ENCODE peak calls at places on chromosomes 16 and 17, in ten cellular contexts. Q, T, B, E, A, L, P, K, J and F are unnamed samples.

GRCh38 chr17:12977008-12977751 is 40.6 kb downstream of the ELAC2 start:
- DNase-seq in Q (no peak), T (no peak), B (no peak), E (no peak), A (no peak), L (no peak), P (no peak), K (no peak), J (no peak), F (no peak)

GRCh38 chr17:9234404-9234945 is 213.2 kb downstream of the NTN1 start:
- DNase-seq in Q (no peak), T (no peak), B (no peak), E (no peak), A (no peak), L (no peak), P (no peak), K (no peak), J (no peak), F (no peak)

GRCh38 chr16:84565669-84566495 is 52.0 kb downstream of the COTL1 start:
- DNase-seq in Q (no peak), T (no peak), B (no peak), E (no peak), A (no peak), L (no peak), P (no peak), K (no peak), J (no peak), F (no peak)

GRCh38 chr16:80080287-80080851 is 460.4 kb upstream of the DYNLRB2 start:
- DNase-seq in Q (no peak), T (no peak), B (no peak), E (no peak), A (no peak), L (no peak), P (no peak), K (no peak), J (no peak), F (no peak)

GRCh38 chr17:15999974-16000827 is 577 bp downstream of the TTC19 start:
- DNase-seq in Q (no peak), T (no peak), B (no peak), E (peak), A (peak), L (peak), P (no peak), K (peak), J (no peak), F (no peak)

GRCh38 chr17:13931111-13931526 is 138.2 kb upstream of the COX10 start:
- DNase-seq in Q (no peak), T (no peak), B (peak), E (no peak), A (peak), L (peak), P (no peak), K (no peak), J (peak), F (no peak)

GRCh38 chr17:16215002-16215272 is 397 bp downstream of the NCOR1 start:
- DNase-seq in Q (peak), T (peak), B (no peak), E (peak), A (peak), L (peak), P (no peak), K (no peak), J (no peak), F (no peak)

GRCh38 chr16:1068451-1068850 is 4.1 kb upstream of the SSTR5 start:
- DNase-seq in Q (no peak), T (no peak), B (no peak), E (no peak), A (no peak), L (no peak), P (no peak), K (no peak), J (no peak), F (no peak)

GRCh38 chr16:15650698-15651161 is 685 bp downstream of the NDE1 start:
- DNase-seq in Q (no peak), T (no peak), B (no peak), E (peak), A (peak), L (peak), P (peak), K (no peak), J (peak), F (no peak)

GRCh38 chr17:9729034-9729650 is 62.2 kb downstream of the DHRS7C start:
- DNase-seq in Q (no peak), T (peak), B (no peak), E (no peak), A (peak), L (no peak), P (no peak), K (no peak), J (peak), F (peak)

GRCh38 chr16:66382171-66382965 is 15.9 kb downstream of the CDH5 start:
- DNase-seq in Q (no peak), T (peak), B (no peak), E (no peak), A (peak), L (peak), P (no peak), K (no peak), J (no peak), F (no peak)

GRCh38 chr16:27311449-27311831 is 2.3 kb upstream of the IL4R start:
- DNase-seq in Q (no peak), T (no peak), B (no peak), E (peak), A (peak), L (peak), P (no peak), K (no peak), J (no peak), F (no peak)

GRCh38 chr17:20116683-20117309 is 107.6 kb downstream of the SPECC1 start:
- DNase-seq in Q (no peak), T (peak), B (no peak), E (no peak), A (peak), L (peak), P (peak), K (peak), J (peak), F (no peak)

DNA sequence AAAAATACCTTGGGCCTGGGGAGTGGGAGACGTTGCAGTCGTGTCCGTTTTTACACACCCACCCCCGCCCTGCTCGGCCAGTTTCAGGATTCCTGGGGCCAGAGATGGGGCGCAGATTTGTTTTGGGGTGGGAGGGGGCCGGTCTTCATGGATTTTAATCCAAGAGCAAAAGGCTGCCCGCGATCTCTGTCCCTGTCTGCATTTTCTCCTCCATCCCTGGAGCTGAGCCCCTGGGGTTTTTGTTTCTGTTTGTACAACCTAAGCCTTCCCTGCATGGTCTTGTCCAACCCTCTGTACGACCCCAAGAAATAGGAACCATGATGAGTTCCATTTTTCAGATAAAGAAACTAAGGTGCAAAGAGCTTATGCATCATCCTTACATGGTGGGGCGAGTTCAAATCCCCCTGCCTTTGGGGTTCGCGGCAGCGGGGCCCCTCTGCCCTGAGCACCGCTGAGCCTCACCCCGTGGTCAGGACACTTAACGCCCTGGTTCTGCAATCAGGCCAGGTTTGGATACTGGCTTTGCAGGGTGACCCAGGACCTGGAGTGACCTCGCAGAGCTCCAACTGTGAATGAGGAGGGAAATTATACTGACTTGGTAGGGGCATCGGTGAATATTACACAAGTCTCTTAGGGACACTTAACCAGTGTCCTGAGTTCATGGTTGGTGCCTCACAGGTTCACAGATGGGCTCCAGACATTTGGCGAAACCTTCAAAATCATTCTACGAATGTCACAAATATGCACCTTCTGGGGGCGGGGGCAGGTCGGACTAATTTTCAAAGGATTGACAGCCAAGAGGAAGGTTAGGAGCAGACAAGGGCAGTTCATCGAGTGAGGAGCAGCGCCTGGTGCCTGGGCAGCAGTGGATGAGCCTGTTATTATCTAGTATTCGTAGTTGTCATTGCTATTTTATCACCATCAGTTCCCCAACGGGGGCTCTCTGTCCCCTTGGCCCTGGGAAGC is 4.1 kb upstream of the FOXF1 start:
- DNase-seq in Q (no peak), T (no peak), B (no peak), E (no peak), A (no peak), L (no peak), P (no peak), K (no peak), J (no peak), F (no peak)
- H3K4me3 ChIP-seq in Q (no peak), T (peak), B (peak), E (peak), A (no peak), L (no peak), P (no peak), K (no peak), J (no peak), F (peak)

DNA sequence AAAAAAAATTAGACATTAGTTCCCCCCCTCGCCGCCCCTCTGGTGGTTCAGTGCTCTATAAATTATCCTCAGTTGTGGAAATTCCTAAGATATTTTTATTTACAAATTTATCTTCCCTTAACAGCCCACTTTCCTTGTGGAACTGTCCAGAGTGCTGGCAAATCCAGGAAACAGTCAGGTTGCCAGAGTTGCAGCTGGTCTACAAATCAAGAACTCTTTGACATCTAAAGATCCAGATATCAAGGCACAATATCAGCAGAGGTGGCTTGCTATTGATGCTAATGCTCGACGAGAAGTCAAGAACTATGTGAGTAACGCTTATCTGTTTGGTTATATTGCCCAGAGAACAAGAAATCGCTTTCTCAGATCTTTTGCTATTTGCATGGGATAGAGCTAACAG is 2.9 kb downstream of the KPNB1 start:
- DNase-seq in Q (no peak), T (no peak), B (no peak), E (no peak), A (peak), L (no peak), P (no peak), K (no peak), J (no peak), F (no peak)
- H3K4me3 ChIP-seq in Q (no peak), T (no peak), B (no peak), E (no peak), A (no peak), L (no peak), P (no peak), K (no peak), J (no peak), F (no peak)

GRCh38 chr16:17228708-17229055 is 242.1 kb downstream of the XYLT1 start:
- DNase-seq in Q (no peak), T (no peak), B (no peak), E (no peak), A (no peak), L (no peak), P (no peak), K (no peak), J (no peak), F (no peak)
- H3K4me3 ChIP-seq in Q (no peak), T (no peak), B (no peak), E (no peak), A (no peak), L (no peak), P (no peak), K (no peak), J (no peak), F (no peak)

GRCh38 chr17:40095944-40096791 is 4.2 kb downstream of the NR1D1 start:
- DNase-seq in Q (peak), T (no peak), B (peak), E (peak), A (no peak), L (peak), P (peak), K (peak), J (no peak), F (no peak)
- H3K4me3 ChIP-seq in Q (peak), T (no peak), B (peak), E (no peak), A (no peak), L (no peak), P (peak), K (peak), J (no peak), F (no peak)

DNA sequence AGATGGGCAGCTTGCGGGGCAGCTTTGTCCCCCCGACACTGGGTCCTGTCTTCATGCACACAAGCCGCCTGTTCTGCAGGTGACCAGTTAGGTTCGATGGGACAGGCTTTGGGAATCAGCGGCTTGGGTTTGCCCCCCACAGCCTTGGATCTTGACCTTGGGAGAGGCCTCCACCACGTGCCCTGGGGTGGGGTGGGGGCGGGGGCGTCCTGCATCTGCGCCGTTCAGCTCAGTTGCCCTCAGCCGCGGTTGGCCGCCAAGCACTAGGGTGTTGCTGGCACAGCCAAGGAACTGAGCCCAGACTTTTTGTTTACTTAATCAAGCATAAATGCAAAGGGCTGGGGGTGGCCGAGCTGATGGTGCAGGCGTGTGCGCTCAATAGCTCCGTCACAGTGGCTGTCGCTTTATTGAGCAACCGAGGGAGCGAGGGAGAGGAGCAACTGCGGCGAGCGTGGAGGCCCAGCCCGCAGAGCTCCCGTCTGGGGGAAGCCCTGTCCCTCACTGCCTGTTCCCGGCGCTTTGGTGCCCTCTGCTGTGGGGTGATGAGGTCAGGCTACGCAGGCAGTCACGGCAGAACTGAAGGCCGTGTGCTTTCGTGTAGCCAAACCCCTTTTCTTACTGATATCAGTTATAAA is 33.9 kb downstream of the JPH3 start:
- DNase-seq in Q (peak), T (peak), B (peak), E (peak), A (peak), L (peak), P (peak), K (peak), J (peak), F (peak)
- H3K4me3 ChIP-seq in Q (peak), T (peak), B (peak), E (peak), A (peak), L (no peak), P (peak), K (peak), J (no peak), F (no peak)

GRCh38 chr16:90048737-90049330 is 28.3 kb downstream of the PRDM7 start:
- DNase-seq in Q (no peak), T (no peak), B (no peak), E (peak), A (no peak), L (no peak), P (no peak), K (no peak), J (no peak), F (no peak)

GRCh38 chr16:90047714-90048346 is 28.6 kb upstream of the DBNDD1 start:
- DNase-seq in Q (no peak), T (no peak), B (no peak), E (peak), A (no peak), L (peak), P (no peak), K (no peak), J (no peak), F (no peak)

GRCh38 chr16:90046122-90046970 is 27.1 kb upstream of the DBNDD1 start:
- DNase-seq in Q (no peak), T (no peak), B (no peak), E (no peak), A (no peak), L (no peak), P (no peak), K (no peak), J (no peak), F (no peak)

GRCh38 chr16:90048347-90048722 is 28.8 kb downstream of the PRDM7 start:
- DNase-seq in Q (no peak), T (no peak), B (no peak), E (no peak), A (no peak), L (no peak), P (no peak), K (no peak), J (no peak), F (no peak)

GRCh38 chr16:90046971-90047713 is 27.9 kb upstream of the DBNDD1 start:
- DNase-seq in Q (peak), T (no peak), B (no peak), E (peak), A (peak), L (peak), P (no peak), K (no peak), J (no peak), F (no peak)
- H3K4me3 ChIP-seq in Q (peak), T (peak), B (peak), E (peak), A (peak), L (peak), P (peak), K (peak), J (no peak), F (peak)

GRCh38 chr17:29586676-29587469 is 2.6 kb downstream of the GIT1 start:
- DNase-seq in Q (no peak), T (no peak), B (no peak), E (no peak), A (no peak), L (no peak), P (no peak), K (no peak), J (no peak), F (no peak)
- H3K4me3 ChIP-seq in Q (peak), T (no peak), B (peak), E (no peak), A (no peak), L (no peak), P (no peak), K (no peak), J (peak), F (peak)

GRCh38 chr17:75047398-75048098 is 523 bp downstream of the KCTD2 start:
- DNase-seq in Q (peak), T (no peak), B (no peak), E (peak), A (no peak), L (peak), P (peak), K (peak), J (peak), F (no peak)

GRCh38 chr17:75048396-75048933 is 1.4 kb downstream of the KCTD2 start:
- DNase-seq in Q (no peak), T (no peak), B (no peak), E (peak), A (peak), L (no peak), P (no peak), K (no peak), J (no peak), F (no peak)

GRCh38 chr17:75044716-75045115 is 2.1 kb downstream of the ATP5PD start:
- DNase-seq in Q (no peak), T (no peak), B (no peak), E (no peak), A (no peak), L (no peak), P (no peak), K (no peak), J (no peak), F (no peak)

GRCh38 chr17:75049057-75049456 is 2.0 kb downstream of the KCTD2 start:
- DNase-seq in Q (no peak), T (no peak), B (no peak), E (no peak), A (no peak), L (no peak), P (no peak), K (no peak), J (no peak), F (no peak)

GRCh38 chr17:75046583-75047289 is at the start of the genes ATP5PD and KCTD2:
- DNase-seq in Q (peak), T (peak), B (peak), E (peak), A (peak), L (peak), P (peak), K (peak), J (peak), F (peak)
- H3K4me3 ChIP-seq in Q (peak), T (peak), B (peak), E (peak), A (peak), L (peak), P (peak), K (peak), J (peak), F (peak)